ENCODE peak calls at places on chromosome 18, in ten cellular contexts. One of them, this sample, is unnamed. For H3K27me3 and H3K4me1, the result is how much of the 10 kb centered on the place peaks cover.

GRCh38 chr18:40841473-40841872 is 1113.6 kb upstream of the PIK3C3 start:
- DNase-seq in tibial nerve: no peak
- DNase-seq in body of pancreas: no peak
- DNase-seq in psoas muscle: no peak
- DNase-seq in gastrocnemius medialis: no peak
- DNase-seq in endodermal cell: no peak
- DNase-seq in right lobe of liver: no peak
- DNase-seq in astrocyte: peak
- DNase-seq in sigmoid colon: no peak
- DNase-seq in effector memory CD4-positive, alpha-beta T cell: no peak
- DNase-seq in this sample: no peak

GRCh38 chr18:54149078-54149697 is 75.3 kb downstream of the MBD2 start:
- DNase-seq in astrocyte: peak
- DNase-seq in gastrocnemius medialis: no peak
- DNase-seq in right lobe of liver: no peak
- DNase-seq in effector memory CD4-positive, alpha-beta T cell: no peak
- DNase-seq in tibial nerve: no peak
- DNase-seq in psoas muscle: peak
- DNase-seq in sigmoid colon: no peak
- DNase-seq in endodermal cell: peak
- DNase-seq in body of pancreas: no peak
- DNase-seq in this sample: peak

GRCh38 chr18:6681331-6681875 is 48.1 kb upstream of the ARHGAP28 start:
- DNase-seq in psoas muscle: no peak
- DNase-seq in effector memory CD4-positive, alpha-beta T cell: no peak
- DNase-seq in endodermal cell: no peak
- DNase-seq in gastrocnemius medialis: no peak
- DNase-seq in astrocyte: no peak
- DNase-seq in tibial nerve: no peak
- DNase-seq in sigmoid colon: no peak
- DNase-seq in body of pancreas: no peak
- DNase-seq in right lobe of liver: no peak
- DNase-seq in this sample: no peak

GRCh38 chr18:8142131-8142711 is 467.0 kb upstream of the RAB12 start:
- DNase-seq in body of pancreas: no peak
- DNase-seq in right lobe of liver: no peak
- DNase-seq in effector memory CD4-positive, alpha-beta T cell: no peak
- DNase-seq in sigmoid colon: no peak
- DNase-seq in psoas muscle: no peak
- DNase-seq in endodermal cell: no peak
- DNase-seq in astrocyte: peak
- DNase-seq in tibial nerve: no peak
- DNase-seq in gastrocnemius medialis: no peak
- DNase-seq in this sample: no peak

GRCh38 chr18:57801379-57802165 is 1.5 kb downstream of the ATP8B1 start:
- DNase-seq in effector memory CD4-positive, alpha-beta T cell: no peak
- DNase-seq in endodermal cell: peak
- DNase-seq in sigmoid colon: no peak
- DNase-seq in tibial nerve: no peak
- DNase-seq in body of pancreas: peak
- DNase-seq in astrocyte: no peak
- DNase-seq in gastrocnemius medialis: no peak
- DNase-seq in psoas muscle: no peak
- DNase-seq in right lobe of liver: no peak
- DNase-seq in this sample: no peak

GRCh38 chr18:35782926-35783325 is 189.6 kb upstream of the RMP24 start:
- DNase-seq in gastrocnemius medialis: no peak
- DNase-seq in psoas muscle: no peak
- DNase-seq in tibial nerve: no peak
- DNase-seq in astrocyte: no peak
- DNase-seq in sigmoid colon: no peak
- DNase-seq in body of pancreas: no peak
- DNase-seq in effector memory CD4-positive, alpha-beta T cell: no peak
- DNase-seq in right lobe of liver: no peak
- DNase-seq in endodermal cell: no peak
- DNase-seq in this sample: no peak

GRCh38 chr18:37403100-37403781 is 162.4 kb downstream of the CELF4 start:
- DNase-seq in endodermal cell: peak
- DNase-seq in tibial nerve: no peak
- DNase-seq in astrocyte: peak
- DNase-seq in psoas muscle: peak
- DNase-seq in body of pancreas: no peak
- DNase-seq in sigmoid colon: no peak
- DNase-seq in effector memory CD4-positive, alpha-beta T cell: no peak
- DNase-seq in gastrocnemius medialis: peak
- DNase-seq in right lobe of liver: no peak
- DNase-seq in this sample: no peak

GRCh38 chr18:50694147-50694546 is 125.7 kb downstream of the MRO start:
- DNase-seq in right lobe of liver: no peak
- DNase-seq in body of pancreas: no peak
- DNase-seq in effector memory CD4-positive, alpha-beta T cell: no peak
- DNase-seq in endodermal cell: no peak
- DNase-seq in tibial nerve: no peak
- DNase-seq in astrocyte: no peak
- DNase-seq in sigmoid colon: peak
- DNase-seq in psoas muscle: no peak
- DNase-seq in gastrocnemius medialis: no peak
- DNase-seq in this sample: no peak

GRCh38 chr18:69659142-69659651 is 258.5 kb downstream of the DOK6 start:
- DNase-seq in body of pancreas: no peak
- DNase-seq in gastrocnemius medialis: no peak
- DNase-seq in endodermal cell: no peak
- DNase-seq in sigmoid colon: no peak
- DNase-seq in tibial nerve: no peak
- DNase-seq in psoas muscle: no peak
- DNase-seq in right lobe of liver: no peak
- DNase-seq in effector memory CD4-positive, alpha-beta T cell: no peak
- DNase-seq in astrocyte: no peak
- DNase-seq in this sample: no peak

GRCh38 chr18:8462651-8463185 is 146.5 kb upstream of the RAB12 start:
- DNase-seq in astrocyte: no peak
- DNase-seq in right lobe of liver: no peak
- DNase-seq in tibial nerve: no peak
- DNase-seq in effector memory CD4-positive, alpha-beta T cell: no peak
- DNase-seq in psoas muscle: no peak
- DNase-seq in endodermal cell: no peak
- DNase-seq in sigmoid colon: no peak
- DNase-seq in body of pancreas: no peak
- DNase-seq in gastrocnemius medialis: no peak
- DNase-seq in this sample: no peak

GRCh38 chr18:79915161-79916127 is 36.0 kb downstream of the SLC66A2 start:
- DNase-seq in astrocyte: no peak
- DNase-seq in endodermal cell: peak
- DNase-seq in body of pancreas: no peak
- DNase-seq in effector memory CD4-positive, alpha-beta T cell: no peak
- DNase-seq in psoas muscle: no peak
- DNase-seq in gastrocnemius medialis: no peak
- DNase-seq in sigmoid colon: no peak
- DNase-seq in tibial nerve: no peak
- DNase-seq in right lobe of liver: no peak
- DNase-seq in this sample: no peak

GRCh38 chr18:74898965-74899364 is 301.3 kb downstream of the ZNF407 start:
- DNase-seq in tibial nerve: no peak
- DNase-seq in astrocyte: peak
- DNase-seq in right lobe of liver: no peak
- DNase-seq in psoas muscle: no peak
- DNase-seq in endodermal cell: no peak
- DNase-seq in gastrocnemius medialis: no peak
- DNase-seq in body of pancreas: no peak
- DNase-seq in effector memory CD4-positive, alpha-beta T cell: no peak
- DNase-seq in sigmoid colon: no peak
- DNase-seq in this sample: no peak

GRCh38 chr18:28715206-28715605 is 538.3 kb upstream of the CDH2 start:
- DNase-seq in effector memory CD4-positive, alpha-beta T cell: no peak
- DNase-seq in body of pancreas: no peak
- DNase-seq in tibial nerve: no peak
- DNase-seq in astrocyte: no peak
- DNase-seq in sigmoid colon: no peak
- DNase-seq in right lobe of liver: no peak
- DNase-seq in gastrocnemius medialis: no peak
- DNase-seq in endodermal cell: no peak
- DNase-seq in psoas muscle: no peak
- DNase-seq in this sample: no peak

GRCh38 chr18:39841133-39842041 is 2113.6 kb upstream of the PIK3C3 start:
- DNase-seq in astrocyte: peak
- DNase-seq in endodermal cell: peak
- DNase-seq in effector memory CD4-positive, alpha-beta T cell: no peak
- DNase-seq in sigmoid colon: peak
- DNase-seq in body of pancreas: peak
- DNase-seq in psoas muscle: peak
- DNase-seq in gastrocnemius medialis: no peak
- DNase-seq in tibial nerve: no peak
- DNase-seq in right lobe of liver: no peak
- DNase-seq in this sample: no peak

GRCh38 chr18:46333371-46334199 is 229.4 kb downstream of the HAUS1 start:
- DNase-seq in endodermal cell: peak
- DNase-seq in effector memory CD4-positive, alpha-beta T cell: no peak
- DNase-seq in right lobe of liver: peak
- DNase-seq in gastrocnemius medialis: no peak
- DNase-seq in body of pancreas: peak
- DNase-seq in tibial nerve: no peak
- DNase-seq in psoas muscle: peak
- DNase-seq in astrocyte: peak
- DNase-seq in sigmoid colon: peak
- DNase-seq in this sample: no peak

GRCh38 chr18:74249181-74249968 is 42.4 kb downstream of the CYB5A start:
- DNase-seq in body of pancreas: no peak
- DNase-seq in sigmoid colon: no peak
- DNase-seq in effector memory CD4-positive, alpha-beta T cell: no peak
- DNase-seq in tibial nerve: no peak
- DNase-seq in psoas muscle: no peak
- DNase-seq in gastrocnemius medialis: no peak
- DNase-seq in astrocyte: peak
- DNase-seq in right lobe of liver: peak
- DNase-seq in endodermal cell: no peak
- DNase-seq in this sample: no peak

GRCh38 chr18:79522451-79523220 is 126.9 kb downstream of the NFATC1 start:
- DNase-seq in endodermal cell: peak
- DNase-seq in right lobe of liver: peak
- DNase-seq in sigmoid colon: peak
- DNase-seq in tibial nerve: no peak
- DNase-seq in gastrocnemius medialis: no peak
- DNase-seq in effector memory CD4-positive, alpha-beta T cell: peak
- DNase-seq in psoas muscle: no peak
- DNase-seq in body of pancreas: peak
- DNase-seq in astrocyte: no peak
- DNase-seq in this sample: peak

GRCh38 chr18:60503166-60503565 is 130.6 kb upstream of the MC4R start:
- DNase-seq in tibial nerve: no peak
- DNase-seq in psoas muscle: no peak
- DNase-seq in body of pancreas: no peak
- DNase-seq in right lobe of liver: no peak
- DNase-seq in gastrocnemius medialis: no peak
- DNase-seq in astrocyte: no peak
- DNase-seq in endodermal cell: no peak
- DNase-seq in sigmoid colon: no peak
- DNase-seq in effector memory CD4-positive, alpha-beta T cell: no peak
- DNase-seq in this sample: no peak

GRCh38 chr18:36757081-36757480 is 71.7 kb downstream of the TPGS2 start:
- DNase-seq in sigmoid colon: no peak
- DNase-seq in endodermal cell: no peak
- DNase-seq in body of pancreas: no peak
- DNase-seq in right lobe of liver: no peak
- DNase-seq in psoas muscle: no peak
- DNase-seq in tibial nerve: no peak
- DNase-seq in gastrocnemius medialis: no peak
- DNase-seq in astrocyte: peak
- DNase-seq in effector memory CD4-positive, alpha-beta T cell: no peak
- DNase-seq in this sample: peak

DNA sequence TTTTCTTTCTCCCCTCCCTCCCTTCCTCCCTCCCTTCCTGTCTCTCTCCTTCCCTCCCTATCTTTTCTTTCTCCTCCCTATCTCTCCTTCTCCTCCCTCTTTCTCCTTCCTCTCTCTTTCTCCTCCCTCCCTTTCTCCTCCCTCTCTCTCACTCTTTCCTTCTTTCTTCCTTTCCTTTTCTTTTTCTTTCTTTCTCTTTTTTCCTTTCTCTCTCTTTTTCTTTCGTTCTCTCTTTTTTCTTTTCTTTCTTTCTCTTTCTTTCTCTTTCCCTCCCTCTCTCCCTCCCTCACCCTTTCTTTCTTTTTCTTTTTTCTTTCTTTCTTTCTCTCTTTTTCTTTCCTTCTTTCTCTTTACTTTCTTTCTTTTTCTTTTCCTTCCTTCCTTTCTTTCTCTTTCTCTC is 169.7 kb upstream of the LINC00305 start:
- DNase-seq in astrocyte: no peak
- DNase-seq in endodermal cell: no peak
- DNase-seq in right lobe of liver: no peak
- DNase-seq in tibial nerve: no peak
- DNase-seq in psoas muscle: no peak
- DNase-seq in effector memory CD4-positive, alpha-beta T cell: no peak
- DNase-seq in gastrocnemius medialis: no peak
- DNase-seq in sigmoid colon: no peak
- DNase-seq in body of pancreas: no peak
- DNase-seq in this sample: no peak
- H3K4me3 ChIP-seq in astrocyte: no peak
- H3K4me3 ChIP-seq in endodermal cell: no peak
- H3K4me3 ChIP-seq in right lobe of liver: no peak
- H3K4me3 ChIP-seq in tibial nerve: no peak
- H3K4me3 ChIP-seq in psoas muscle: no peak
- H3K4me3 ChIP-seq in effector memory CD4-positive, alpha-beta T cell: no peak
- H3K4me3 ChIP-seq in gastrocnemius medialis: no peak
- H3K4me3 ChIP-seq in sigmoid colon: no peak
- H3K4me3 ChIP-seq in body of pancreas: no peak
- H3K4me3 ChIP-seq in this sample: no peak

GRCh38 chr18:62326646-62327348 is 1.7 kb downstream of the TNFRSF11A start:
- DNase-seq in tibial nerve: no peak
- DNase-seq in body of pancreas: no peak
- DNase-seq in gastrocnemius medialis: no peak
- DNase-seq in right lobe of liver: no peak
- DNase-seq in astrocyte: no peak
- DNase-seq in psoas muscle: no peak
- DNase-seq in endodermal cell: peak
- DNase-seq in sigmoid colon: no peak
- DNase-seq in effector memory CD4-positive, alpha-beta T cell: no peak
- DNase-seq in this sample: no peak
- H3K27me3 ChIP-seq in tibial nerve: half or more
- H3K27me3 ChIP-seq in body of pancreas: under half
- H3K27me3 ChIP-seq in gastrocnemius medialis: half or more
- H3K27me3 ChIP-seq in right lobe of liver: under half
- H3K27me3 ChIP-seq in astrocyte: half or more
- H3K27me3 ChIP-seq in psoas muscle: half or more
- H3K27me3 ChIP-seq in endodermal cell: under half
- H3K27me3 ChIP-seq in sigmoid colon: half or more
- H3K27me3 ChIP-seq in effector memory CD4-positive, alpha-beta T cell: under half
- H3K27me3 ChIP-seq in this sample: half or more

GRCh38 chr18:9608298-9608697 is 6.1 kb downstream of the PPP4R1 start:
- DNase-seq in tibial nerve: no peak
- DNase-seq in right lobe of liver: no peak
- DNase-seq in psoas muscle: no peak
- DNase-seq in effector memory CD4-positive, alpha-beta T cell: no peak
- DNase-seq in endodermal cell: no peak
- DNase-seq in gastrocnemius medialis: no peak
- DNase-seq in sigmoid colon: no peak
- DNase-seq in astrocyte: no peak
- DNase-seq in body of pancreas: no peak
- DNase-seq in this sample: no peak
- H3K4me1 ChIP-seq in tibial nerve: under half
- H3K4me1 ChIP-seq in right lobe of liver: under half
- H3K4me1 ChIP-seq in psoas muscle: under half
- H3K4me1 ChIP-seq in effector memory CD4-positive, alpha-beta T cell: under half
- H3K4me1 ChIP-seq in endodermal cell: under half
- H3K4me1 ChIP-seq in gastrocnemius medialis: under half
- H3K4me1 ChIP-seq in sigmoid colon: under half
- H3K4me1 ChIP-seq in astrocyte: under half
- H3K4me1 ChIP-seq in body of pancreas: under half
- H3K4me1 ChIP-seq in this sample: under half

GRCh38 chr18:76519156-76519549 is 24.1 kb upstream of the ZNF516 start:
- DNase-seq in right lobe of liver: no peak
- DNase-seq in sigmoid colon: no peak
- DNase-seq in endodermal cell: peak
- DNase-seq in gastrocnemius medialis: no peak
- DNase-seq in astrocyte: no peak
- DNase-seq in effector memory CD4-positive, alpha-beta T cell: no peak
- DNase-seq in psoas muscle: no peak
- DNase-seq in tibial nerve: no peak
- DNase-seq in body of pancreas: no peak
- DNase-seq in this sample: no peak
- H3K4me3 ChIP-seq in right lobe of liver: no peak
- H3K4me3 ChIP-seq in sigmoid colon: peak
- H3K4me3 ChIP-seq in endodermal cell: peak
- H3K4me3 ChIP-seq in gastrocnemius medialis: peak
- H3K4me3 ChIP-seq in astrocyte: peak
- H3K4me3 ChIP-seq in effector memory CD4-positive, alpha-beta T cell: no peak
- H3K4me3 ChIP-seq in psoas muscle: peak
- H3K4me3 ChIP-seq in tibial nerve: peak
- H3K4me3 ChIP-seq in body of pancreas: no peak
- H3K4me3 ChIP-seq in this sample: no peak

This sample was measured in SJSA1.